ENCODE peak calls at places on chromosomes 13 and 19, in five cellular contexts. One of them, this sample, is unnamed.

GRCh38 chr13:30006246-30006645 is 155.8 kb upstream of the UBL3 start:
- DNase-seq in cardiac fibroblast: no peak
- DNase-seq in retinal pigment epithelial cell: no peak
- DNase-seq in B cell: no peak
- DNase-seq in lower lobe of right lung: no peak
- DNase-seq in this sample: no peak

GRCh38 chr19:45629704-45630103 is 9.5 kb downstream of the EML2 start:
- DNase-seq in cardiac fibroblast: no peak
- DNase-seq in B cell: no peak
- DNase-seq in retinal pigment epithelial cell: no peak
- DNase-seq in lower lobe of right lung: no peak
- DNase-seq in this sample: no peak

GRCh38 chr19:7554990-7555864 is 19.7 kb downstream of the PNPLA6 start:
- DNase-seq in lower lobe of right lung: peak
- DNase-seq in retinal pigment epithelial cell: no peak
- DNase-seq in B cell: peak
- DNase-seq in cardiac fibroblast: no peak
- DNase-seq in this sample: no peak

GRCh38 chr19:42455621-42456081 is 12.9 kb upstream of the CXCL17 start:
- DNase-seq in B cell: no peak
- DNase-seq in cardiac fibroblast: no peak
- DNase-seq in lower lobe of right lung: no peak
- DNase-seq in retinal pigment epithelial cell: no peak
- DNase-seq in this sample: no peak

GRCh38 chr19:40313229-40313983 is 28.3 kb upstream of the AKT2 start:
- DNase-seq in B cell: no peak
- DNase-seq in retinal pigment epithelial cell: no peak
- DNase-seq in cardiac fibroblast: no peak
- DNase-seq in lower lobe of right lung: no peak
- DNase-seq in this sample: no peak

GRCh38 chr19:29758863-29759262 is 43.8 kb upstream of the C19orf12 start:
- DNase-seq in cardiac fibroblast: no peak
- DNase-seq in B cell: no peak
- DNase-seq in retinal pigment epithelial cell: no peak
- DNase-seq in lower lobe of right lung: no peak
- DNase-seq in this sample: no peak

GRCh38 chr13:98941536-98941935 is 36.3 kb downstream of the DOCK9 start:
- DNase-seq in retinal pigment epithelial cell: no peak
- DNase-seq in B cell: no peak
- DNase-seq in lower lobe of right lung: no peak
- DNase-seq in cardiac fibroblast: no peak
- DNase-seq in this sample: no peak

GRCh38 chr13:29573190-29573589 is 22.3 kb downstream of the SLC7A1 start:
- DNase-seq in cardiac fibroblast: peak
- DNase-seq in retinal pigment epithelial cell: no peak
- DNase-seq in lower lobe of right lung: no peak
- DNase-seq in B cell: peak
- DNase-seq in this sample: no peak

GRCh38 chr19:52992109-52993004 is 21.4 kb upstream of the ERVV-1 start:
- DNase-seq in lower lobe of right lung: no peak
- DNase-seq in cardiac fibroblast: peak
- DNase-seq in B cell: no peak
- DNase-seq in retinal pigment epithelial cell: no peak
- DNase-seq in this sample: peak

GRCh38 chr19:7913652-7914051 is 978 bp upstream of the TGFBR3L start:
- DNase-seq in retinal pigment epithelial cell: no peak
- DNase-seq in cardiac fibroblast: no peak
- DNase-seq in B cell: no peak
- DNase-seq in lower lobe of right lung: no peak
- DNase-seq in this sample: no peak

GRCh38 chr13:109821038-109821545 is 34.7 kb upstream of the IRS2 start:
- DNase-seq in lower lobe of right lung: no peak
- DNase-seq in B cell: no peak
- DNase-seq in retinal pigment epithelial cell: no peak
- DNase-seq in cardiac fibroblast: no peak
- DNase-seq in this sample: no peak

GRCh38 chr13:43242040-43242439 is 218.7 kb downstream of the DNAJC15 start:
- DNase-seq in retinal pigment epithelial cell: no peak
- DNase-seq in cardiac fibroblast: no peak
- DNase-seq in B cell: no peak
- DNase-seq in lower lobe of right lung: no peak
- DNase-seq in this sample: no peak

GRCh38 chr19:14428882-14429416 is 4.2 kb upstream of the PKN1 start:
- DNase-seq in lower lobe of right lung: no peak
- DNase-seq in cardiac fibroblast: no peak
- DNase-seq in B cell: no peak
- DNase-seq in retinal pigment epithelial cell: no peak
- DNase-seq in this sample: no peak

GRCh38 chr19:35995655-35995993 is 636 bp downstream of the SDHAF1 start:
- DNase-seq in lower lobe of right lung: peak
- DNase-seq in retinal pigment epithelial cell: no peak
- DNase-seq in cardiac fibroblast: peak
- DNase-seq in B cell: no peak
- DNase-seq in this sample: no peak

GRCh38 chr19:44553478-44554171 is 24.1 kb upstream of the CEACAM20 start:
- DNase-seq in retinal pigment epithelial cell: no peak
- DNase-seq in B cell: no peak
- DNase-seq in lower lobe of right lung: no peak
- DNase-seq in cardiac fibroblast: peak
- DNase-seq in this sample: no peak

GRCh38 chr19:29927944-29928669 is 13.9 kb upstream of the URI1 start:
- DNase-seq in cardiac fibroblast: no peak
- DNase-seq in B cell: no peak
- DNase-seq in lower lobe of right lung: no peak
- DNase-seq in retinal pigment epithelial cell: no peak
- DNase-seq in this sample: no peak

GRCh38 chr13:20239748-20240147 is 7.6 kb upstream of the GJB6 start:
- DNase-seq in cardiac fibroblast: no peak
- DNase-seq in retinal pigment epithelial cell: no peak
- DNase-seq in lower lobe of right lung: no peak
- DNase-seq in B cell: no peak
- DNase-seq in this sample: no peak

GRCh38 chr13:34044660-34045080 is 226.7 kb downstream of the RFC3 start:
- DNase-seq in lower lobe of right lung: no peak
- DNase-seq in B cell: no peak
- DNase-seq in cardiac fibroblast: peak
- DNase-seq in retinal pigment epithelial cell: peak
- DNase-seq in this sample: no peak

GRCh38 chr19:35066121-35066520 is 24.6 kb downstream of the HPN start:
- DNase-seq in retinal pigment epithelial cell: no peak
- DNase-seq in lower lobe of right lung: peak
- DNase-seq in cardiac fibroblast: no peak
- DNase-seq in B cell: no peak
- DNase-seq in this sample: no peak

GRCh38 chr13:102567857-102568256 is 28.9 kb upstream of the TPP2 start:
- DNase-seq in retinal pigment epithelial cell: no peak
- DNase-seq in B cell: no peak
- DNase-seq in lower lobe of right lung: no peak
- DNase-seq in cardiac fibroblast: no peak
- DNase-seq in this sample: no peak

GRCh38 chr13:110687736-110688135 is 18.2 kb downstream of the CARS2 start:
- DNase-seq in lower lobe of right lung: no peak
- DNase-seq in cardiac fibroblast: no peak
- DNase-seq in retinal pigment epithelial cell: no peak
- DNase-seq in B cell: no peak
- DNase-seq in this sample: no peak

DNA sequence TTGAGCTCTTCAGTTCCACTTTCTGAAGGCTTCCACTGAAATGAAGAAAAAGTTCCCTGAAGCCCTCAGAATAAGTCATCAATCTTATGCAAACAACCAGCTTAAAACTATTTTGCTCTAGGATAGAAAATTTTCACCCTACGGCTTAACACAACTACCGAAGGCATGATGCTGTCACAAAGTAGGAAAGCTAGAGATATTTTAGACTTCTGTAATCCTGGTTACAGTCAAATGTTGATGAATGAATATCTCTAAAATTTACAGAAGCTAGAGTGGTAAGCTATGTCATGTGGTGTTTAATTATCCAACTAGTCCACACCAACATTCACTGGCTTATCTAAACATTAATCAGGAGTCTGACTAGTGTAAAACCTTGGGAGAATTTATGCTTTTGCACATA is 197.9 kb downstream of the SUCLA2 start:
- DNase-seq in B cell: no peak
- DNase-seq in cardiac fibroblast: no peak
- DNase-seq in lower lobe of right lung: no peak
- DNase-seq in retinal pigment epithelial cell: peak
- DNase-seq in this sample: no peak
- TF ChIP-seq CTCF in B cell: no peak
- TF ChIP-seq CTCF in cardiac fibroblast: no peak
- TF ChIP-seq CTCF in lower lobe of right lung: no peak
- TF ChIP-seq CTCF in retinal pigment epithelial cell: no peak
- TF ChIP-seq CTCF in this sample: no peak

GRCh38 chr13:112754281-112755025 is 64.6 kb downstream of the ATP11A start:
- DNase-seq in cardiac fibroblast: no peak
- DNase-seq in lower lobe of right lung: no peak
- DNase-seq in retinal pigment epithelial cell: no peak
- DNase-seq in B cell: no peak
- DNase-seq in this sample: no peak
- TF ChIP-seq CTCF in cardiac fibroblast: no peak
- TF ChIP-seq CTCF in lower lobe of right lung: no peak
- TF ChIP-seq CTCF in retinal pigment epithelial cell: no peak
- TF ChIP-seq CTCF in B cell: no peak
- TF ChIP-seq CTCF in this sample: no peak

DNA sequence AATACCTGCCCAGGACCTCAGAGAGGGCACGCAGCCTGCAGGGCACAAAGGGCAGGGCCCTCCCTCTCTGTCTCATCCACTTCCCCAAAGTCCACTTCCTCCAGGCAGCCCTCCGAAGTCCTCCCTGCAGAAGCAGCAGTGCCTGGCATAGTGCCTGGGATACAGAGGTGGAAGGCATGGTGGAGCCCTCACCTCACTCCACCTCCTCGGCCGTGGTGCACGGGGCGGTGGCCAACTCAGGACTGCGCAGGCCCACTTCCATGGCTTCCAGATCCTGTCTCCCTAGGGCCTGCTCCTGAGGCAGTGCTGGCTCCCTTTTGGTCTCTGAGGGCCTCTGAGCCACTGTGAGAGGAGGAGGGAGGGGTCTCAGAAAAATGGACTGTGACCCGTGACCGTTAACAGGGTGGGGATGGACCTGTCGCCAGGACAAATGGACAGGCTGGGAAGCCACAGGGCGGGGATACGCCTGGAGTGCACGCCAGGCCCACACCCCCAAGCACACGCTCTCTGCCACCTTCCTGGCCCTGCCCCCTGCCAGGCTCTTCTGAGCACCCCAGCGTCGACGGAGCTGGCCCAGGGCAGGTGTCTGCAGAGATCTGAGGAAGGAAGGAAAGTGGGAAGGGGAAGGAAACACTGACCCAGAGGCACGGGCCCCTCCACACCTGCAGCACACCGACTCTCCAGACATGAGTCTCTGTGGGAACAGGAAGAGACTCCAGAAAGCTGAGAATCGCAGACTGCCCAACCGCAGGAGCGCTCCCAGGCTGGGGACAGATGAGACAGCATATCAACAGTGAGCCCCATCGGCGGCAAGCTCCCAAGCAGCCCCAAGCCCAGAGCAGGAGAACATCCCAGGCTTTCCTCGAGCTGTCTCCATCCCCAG is 8.4 kb downstream of the REXO1 start:
- DNase-seq in cardiac fibroblast: no peak
- DNase-seq in retinal pigment epithelial cell: no peak
- DNase-seq in B cell: no peak
- DNase-seq in lower lobe of right lung: no peak
- DNase-seq in this sample: no peak
- TF ChIP-seq CTCF in cardiac fibroblast: no peak
- TF ChIP-seq CTCF in retinal pigment epithelial cell: no peak
- TF ChIP-seq CTCF in B cell: no peak
- TF ChIP-seq CTCF in lower lobe of right lung: no peak
- TF ChIP-seq CTCF in this sample: no peak

GRCh38 chr19:33767898-33768413 is 28.7 kb upstream of the KCTD15 start:
- DNase-seq in lower lobe of right lung: no peak
- DNase-seq in retinal pigment epithelial cell: no peak
- DNase-seq in cardiac fibroblast: peak
- DNase-seq in B cell: no peak
- DNase-seq in this sample: no peak
- TF ChIP-seq CTCF in lower lobe of right lung: no peak
- TF ChIP-seq CTCF in retinal pigment epithelial cell: peak
- TF ChIP-seq CTCF in cardiac fibroblast: peak
- TF ChIP-seq CTCF in B cell: no peak
- TF ChIP-seq CTCF in this sample: no peak

GRCh38 chr13:74529968-74530367 is 395.8 kb upstream of the KLF12 start:
- DNase-seq in lower lobe of right lung: no peak
- DNase-seq in cardiac fibroblast: no peak
- DNase-seq in retinal pigment epithelial cell: peak
- DNase-seq in B cell: no peak
- DNase-seq in this sample: no peak
- TF ChIP-seq CTCF in lower lobe of right lung: no peak
- TF ChIP-seq CTCF in cardiac fibroblast: no peak
- TF ChIP-seq CTCF in retinal pigment epithelial cell: no peak
- TF ChIP-seq CTCF in B cell: no peak
- TF ChIP-seq CTCF in this sample: no peak

DNA sequence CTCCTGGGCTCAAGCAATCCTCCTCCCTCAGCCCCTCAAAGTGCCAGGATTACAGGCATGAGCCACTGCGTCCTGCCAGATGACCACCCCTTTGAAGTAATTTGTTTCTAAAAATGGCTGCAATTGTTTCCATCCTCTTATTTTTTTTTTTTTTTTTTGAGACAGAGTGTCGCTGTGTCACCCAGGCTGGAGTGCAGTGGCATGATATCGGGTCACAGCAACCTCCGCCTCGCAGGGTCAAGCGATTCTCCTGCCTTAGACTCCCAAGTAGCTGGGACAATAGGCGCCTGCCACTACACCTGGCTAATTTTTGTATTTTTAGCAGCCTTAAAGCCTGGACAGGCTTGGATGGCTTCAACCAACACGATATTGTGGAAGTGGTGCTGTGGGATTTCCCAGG is 22.3 kb upstream of the DPP9 start:
- DNase-seq in cardiac fibroblast: no peak
- DNase-seq in retinal pigment epithelial cell: no peak
- DNase-seq in lower lobe of right lung: no peak
- DNase-seq in B cell: no peak
- DNase-seq in this sample: no peak
- TF ChIP-seq CTCF in cardiac fibroblast: no peak
- TF ChIP-seq CTCF in retinal pigment epithelial cell: no peak
- TF ChIP-seq CTCF in lower lobe of right lung: no peak
- TF ChIP-seq CTCF in B cell: no peak
- TF ChIP-seq CTCF in this sample: no peak

GRCh38 chr19:48928164-48929005 is 5.1 kb upstream of the DHDH start:
- DNase-seq in B cell: no peak
- DNase-seq in lower lobe of right lung: peak
- DNase-seq in retinal pigment epithelial cell: no peak
- DNase-seq in cardiac fibroblast: peak
- DNase-seq in this sample: no peak
- TF ChIP-seq CTCF in B cell: no peak
- TF ChIP-seq CTCF in lower lobe of right lung: no peak
- TF ChIP-seq CTCF in retinal pigment epithelial cell: no peak
- TF ChIP-seq CTCF in cardiac fibroblast: no peak
- TF ChIP-seq CTCF in this sample: no peak